ENCODE peak calls at places on chromosomes 11 and 22, in six cellular contexts. One of them, this sample, is unnamed.

GRCh38 chr11:859394-860131 is 16.9 kb downstream of the TSPAN4 start:
- DNase-seq in activated T-helper 1 cell treated with anti-CD3 and anti-CD28 coated beads, Interleukin-2, amount 50 U/mL, for 16 hours: no peak
- DNase-seq in tibial artery: no peak
- DNase-seq in Peyer's patch: peak; percentile 81
- DNase-seq in EL: peak; percentile 58
- DNase-seq in activated CD8-positive, alpha-beta memory T cell treated with anti-CD3 and anti-CD28 coated beads, Interleukin-2, amount 50 U/mL, for 48 hours: no peak
- DNase-seq in this sample: peak; percentile 70

GRCh38 chr11:120316880-120317688 is 8.0 kb upstream of the TLCD5 start:
- DNase-seq in activated CD8-positive, alpha-beta memory T cell treated with anti-CD3 and anti-CD28 coated beads, Interleukin-2, amount 50 U/mL, for 48 hours: no peak
- DNase-seq in Peyer's patch: peak; percentile 66
- DNase-seq in activated T-helper 1 cell treated with anti-CD3 and anti-CD28 coated beads, Interleukin-2, amount 50 U/mL, for 16 hours: no peak
- DNase-seq in EL: no peak
- DNase-seq in tibial artery: peak; percentile 91
- DNase-seq in this sample: no peak

GRCh38 chr11:97880209-97880608 is 1140.5 kb upstream of the CNTN5 start:
- DNase-seq in activated CD8-positive, alpha-beta memory T cell treated with anti-CD3 and anti-CD28 coated beads, Interleukin-2, amount 50 U/mL, for 48 hours: no peak
- DNase-seq in EL: no peak
- DNase-seq in tibial artery: no peak
- DNase-seq in activated T-helper 1 cell treated with anti-CD3 and anti-CD28 coated beads, Interleukin-2, amount 50 U/mL, for 16 hours: no peak
- DNase-seq in Peyer's patch: no peak
- DNase-seq in this sample: no peak

GRCh38 chr11:17547932-17548331 is 873 bp downstream of the OTOG start:
- DNase-seq in tibial artery: no peak
- DNase-seq in activated T-helper 1 cell treated with anti-CD3 and anti-CD28 coated beads, Interleukin-2, amount 50 U/mL, for 16 hours: no peak
- DNase-seq in Peyer's patch: no peak
- DNase-seq in EL: no peak
- DNase-seq in activated CD8-positive, alpha-beta memory T cell treated with anti-CD3 and anti-CD28 coated beads, Interleukin-2, amount 50 U/mL, for 48 hours: no peak
- DNase-seq in this sample: no peak

GRCh38 chr22:38474003-38474607 is 6.2 kb downstream of the KDELR3 start:
- DNase-seq in activated CD8-positive, alpha-beta memory T cell treated with anti-CD3 and anti-CD28 coated beads, Interleukin-2, amount 50 U/mL, for 48 hours: no peak
- DNase-seq in EL: no peak
- DNase-seq in Peyer's patch: no peak
- DNase-seq in activated T-helper 1 cell treated with anti-CD3 and anti-CD28 coated beads, Interleukin-2, amount 50 U/mL, for 16 hours: no peak
- DNase-seq in tibial artery: no peak
- DNase-seq in this sample: no peak

GRCh38 chr11:69848196-69848595 is 29.0 kb upstream of the FGF3 start:
- DNase-seq in Peyer's patch: no peak
- DNase-seq in tibial artery: no peak
- DNase-seq in activated T-helper 1 cell treated with anti-CD3 and anti-CD28 coated beads, Interleukin-2, amount 50 U/mL, for 16 hours: no peak
- DNase-seq in activated CD8-positive, alpha-beta memory T cell treated with anti-CD3 and anti-CD28 coated beads, Interleukin-2, amount 50 U/mL, for 48 hours: no peak
- DNase-seq in EL: peak; percentile 29
- DNase-seq in this sample: no peak

GRCh38 chr11:83816572-83817187 is 530.5 kb upstream of the CCDC90B start:
- DNase-seq in activated CD8-positive, alpha-beta memory T cell treated with anti-CD3 and anti-CD28 coated beads, Interleukin-2, amount 50 U/mL, for 48 hours: no peak
- DNase-seq in EL: no peak
- DNase-seq in activated T-helper 1 cell treated with anti-CD3 and anti-CD28 coated beads, Interleukin-2, amount 50 U/mL, for 16 hours: no peak
- DNase-seq in Peyer's patch: no peak
- DNase-seq in tibial artery: no peak
- DNase-seq in this sample: peak; percentile 58

GRCh38 chr11:117457031-117457785 is 129.6 kb downstream of the CEP164 start:
- DNase-seq in activated T-helper 1 cell treated with anti-CD3 and anti-CD28 coated beads, Interleukin-2, amount 50 U/mL, for 16 hours: no peak
- DNase-seq in EL: no peak
- DNase-seq in tibial artery: peak; percentile 49
- DNase-seq in activated CD8-positive, alpha-beta memory T cell treated with anti-CD3 and anti-CD28 coated beads, Interleukin-2, amount 50 U/mL, for 48 hours: no peak
- DNase-seq in Peyer's patch: peak; percentile 24
- DNase-seq in this sample: no peak

GRCh38 chr11:65043881-65044501 is 3.0 kb downstream of the SAC3D1 start:
- DNase-seq in activated T-helper 1 cell treated with anti-CD3 and anti-CD28 coated beads, Interleukin-2, amount 50 U/mL, for 16 hours: no peak
- DNase-seq in Peyer's patch: no peak
- DNase-seq in activated CD8-positive, alpha-beta memory T cell treated with anti-CD3 and anti-CD28 coated beads, Interleukin-2, amount 50 U/mL, for 48 hours: no peak
- DNase-seq in tibial artery: peak; percentile 72
- DNase-seq in EL: peak; percentile 79
- DNase-seq in this sample: no peak

GRCh38 chr11:95699631-95700470 is 89.7 kb downstream of the FAM76B start:
- DNase-seq in activated CD8-positive, alpha-beta memory T cell treated with anti-CD3 and anti-CD28 coated beads, Interleukin-2, amount 50 U/mL, for 48 hours: no peak
- DNase-seq in Peyer's patch: no peak
- DNase-seq in EL: no peak
- DNase-seq in activated T-helper 1 cell treated with anti-CD3 and anti-CD28 coated beads, Interleukin-2, amount 50 U/mL, for 16 hours: no peak
- DNase-seq in tibial artery: no peak
- DNase-seq in this sample: no peak

GRCh38 chr22:49348631-49349030 is 479.0 kb downstream of the BRD1 start:
- DNase-seq in tibial artery: peak; percentile 46
- DNase-seq in EL: no peak
- DNase-seq in Peyer's patch: no peak
- DNase-seq in activated CD8-positive, alpha-beta memory T cell treated with anti-CD3 and anti-CD28 coated beads, Interleukin-2, amount 50 U/mL, for 48 hours: no peak
- DNase-seq in activated T-helper 1 cell treated with anti-CD3 and anti-CD28 coated beads, Interleukin-2, amount 50 U/mL, for 16 hours: no peak
- DNase-seq in this sample: no peak

GRCh38 chr11:75333022-75333806 is 18.2 kb downstream of the ARRB1 start:
- DNase-seq in tibial artery: no peak
- DNase-seq in activated T-helper 1 cell treated with anti-CD3 and anti-CD28 coated beads, Interleukin-2, amount 50 U/mL, for 16 hours: no peak
- DNase-seq in activated CD8-positive, alpha-beta memory T cell treated with anti-CD3 and anti-CD28 coated beads, Interleukin-2, amount 50 U/mL, for 48 hours: no peak
- DNase-seq in Peyer's patch: no peak
- DNase-seq in EL: no peak
- DNase-seq in this sample: no peak

GRCh38 chr11:16791494-16791961 is 53.1 kb downstream of the C11orf58 start:
- DNase-seq in tibial artery: peak; percentile 75
- DNase-seq in activated T-helper 1 cell treated with anti-CD3 and anti-CD28 coated beads, Interleukin-2, amount 50 U/mL, for 16 hours: no peak
- DNase-seq in activated CD8-positive, alpha-beta memory T cell treated with anti-CD3 and anti-CD28 coated beads, Interleukin-2, amount 50 U/mL, for 48 hours: no peak
- DNase-seq in Peyer's patch: no peak
- DNase-seq in EL: peak; percentile 91
- DNase-seq in this sample: peak; percentile 66

GRCh38 chr11:20026629-20027545 is 133.4 kb downstream of the DBX1 start:
- DNase-seq in tibial artery: no peak
- DNase-seq in Peyer's patch: no peak
- DNase-seq in EL: no peak
- DNase-seq in activated CD8-positive, alpha-beta memory T cell treated with anti-CD3 and anti-CD28 coated beads, Interleukin-2, amount 50 U/mL, for 48 hours: no peak
- DNase-seq in activated T-helper 1 cell treated with anti-CD3 and anti-CD28 coated beads, Interleukin-2, amount 50 U/mL, for 16 hours: no peak
- DNase-seq in this sample: no peak

GRCh38 chr22:37101311-37102063 is 8.0 kb downstream of the TMPRSS6 start:
- DNase-seq in tibial artery: no peak
- DNase-seq in activated CD8-positive, alpha-beta memory T cell treated with anti-CD3 and anti-CD28 coated beads, Interleukin-2, amount 50 U/mL, for 48 hours: no peak
- DNase-seq in Peyer's patch: no peak
- DNase-seq in activated T-helper 1 cell treated with anti-CD3 and anti-CD28 coated beads, Interleukin-2, amount 50 U/mL, for 16 hours: no peak
- DNase-seq in EL: no peak
- DNase-seq in this sample: no peak

GRCh38 chr11:73625690-73626318 is 20.6 kb upstream of the PLEKHB1 start:
- DNase-seq in activated CD8-positive, alpha-beta memory T cell treated with anti-CD3 and anti-CD28 coated beads, Interleukin-2, amount 50 U/mL, for 48 hours: peak; percentile 76
- DNase-seq in EL: peak; percentile 67
- DNase-seq in tibial artery: peak; percentile 84
- DNase-seq in activated T-helper 1 cell treated with anti-CD3 and anti-CD28 coated beads, Interleukin-2, amount 50 U/mL, for 16 hours: peak; percentile 47
- DNase-seq in Peyer's patch: peak; percentile 71
- DNase-seq in this sample: peak; percentile 76

GRCh38 chr11:64123102-64123434 is 42.8 kb downstream of the MACROD1 start:
- DNase-seq in EL: no peak
- DNase-seq in activated T-helper 1 cell treated with anti-CD3 and anti-CD28 coated beads, Interleukin-2, amount 50 U/mL, for 16 hours: no peak
- DNase-seq in tibial artery: no peak
- DNase-seq in activated CD8-positive, alpha-beta memory T cell treated with anti-CD3 and anti-CD28 coated beads, Interleukin-2, amount 50 U/mL, for 48 hours: no peak
- DNase-seq in Peyer's patch: no peak
- DNase-seq in this sample: no peak

GRCh38 chr22:21590809-21591641 is 23.5 kb downstream of the UBE2L3 start:
- DNase-seq in Peyer's patch: no peak
- DNase-seq in EL: no peak
- DNase-seq in activated T-helper 1 cell treated with anti-CD3 and anti-CD28 coated beads, Interleukin-2, amount 50 U/mL, for 16 hours: no peak
- DNase-seq in activated CD8-positive, alpha-beta memory T cell treated with anti-CD3 and anti-CD28 coated beads, Interleukin-2, amount 50 U/mL, for 48 hours: no peak
- DNase-seq in tibial artery: no peak
- DNase-seq in this sample: no peak

This sample was measured in Kasumi-1.